ENCODE peak calls at places on chromosomes 13 and 19, in five cellular contexts. E, U, O, G and B are unnamed samples. For H3K4me1, the result is how much of the 10 kb centered on the place peaks cover.

GRCh38 chr13:100513987-100514670 is 74.5 kb downstream of the GGACT start:
- DNase-seq in E (no peak), U (no peak), O (no peak), G (no peak), B (no peak)

GRCh38 chr19:17370026-17370587 is 7.0 kb downstream of the PLVAP start:
- DNase-seq in E (no peak), U (peak), O (no peak), G (no peak), B (no peak)

GRCh38 chr19:13078897-13079541 is 23.6 kb downstream of the LYL1 start:
- DNase-seq in E (no peak), U (no peak), O (peak), G (peak), B (no peak)

GRCh38 chr19:33210266-33210940 is 15.2 kb downstream of the SLC7A10 start:
- DNase-seq in E (no peak), U (no peak), O (no peak), G (no peak), B (no peak)

GRCh38 chr19:17719730-17720486 is 628 bp downstream of the MAP1S start:
- DNase-seq in E (no peak), U (peak), O (peak), G (peak), B (peak)

GRCh38 chr19:18049390-18049789 is 37.3 kb downstream of the IL12RB1 start:
- DNase-seq in E (no peak), U (peak), O (peak), G (no peak), B (peak)

GRCh38 chr13:43686557-43686956 is 100.2 kb downstream of the ENOX1 start:
- DNase-seq in E (no peak), U (no peak), O (no peak), G (no peak), B (no peak)

GRCh38 chr13:98105929-98106336 is 37.0 kb upstream of the FARP1 start:
- DNase-seq in E (no peak), U (peak), O (no peak), G (no peak), B (peak)

GRCh38 chr13:112740502-112741131 is 50.8 kb downstream of the ATP11A start:
- DNase-seq in E (no peak), U (peak), O (peak), G (no peak), B (peak)

GRCh38 chr19:15631817-15632216 is 8.9 kb upstream of the CYP4F3 start:
- DNase-seq in E (no peak), U (no peak), O (peak), G (peak), B (no peak)

GRCh38 chr13:32791545-32792172 is 205.4 kb downstream of the PDS5B start:
- DNase-seq in E (no peak), U (no peak), O (no peak), G (no peak), B (no peak)

GRCh38 chr19:9818734-9819589 is at the start of gene FBXL12:
- DNase-seq in E (peak), U (peak), O (peak), G (peak), B (peak)

GRCh38 chr13:112627161-112627560 is 39.2 kb upstream of the TUBGCP3 start:
- DNase-seq in E (no peak), U (no peak), O (no peak), G (no peak), B (no peak)

GRCh38 chr13:63636231-63636993 is 2220.8 kb upstream of the PCDH20 start:
- DNase-seq in E (no peak), U (no peak), O (no peak), G (peak), B (no peak)

GRCh38 chr19:33394006-33394722 is 20.7 kb downstream of the CEBPG start:
- DNase-seq in E (no peak), U (peak), O (no peak), G (no peak), B (no peak)

GRCh38 chr13:63700366-63700765 is 2284.7 kb upstream of the PCDH20 start:
- DNase-seq in E (no peak), U (no peak), O (no peak), G (no peak), B (no peak)

GRCh38 chr13:78977311-78977710 is 318.4 kb upstream of the OBI1 start:
- DNase-seq in E (no peak), U (no peak), O (no peak), G (no peak), B (no peak)

GRCh38 chr13:33490461-33491327 is 205.1 kb upstream of the STARD13 start:
- DNase-seq in E (no peak), U (no peak), O (no peak), G (peak), B (no peak)

GRCh38 chr19:5113101-5113557 is 144.2 kb downstream of the KDM4B start:
- DNase-seq in E (no peak), U (no peak), O (no peak), G (no peak), B (no peak)

GRCh38 chr13:113654591-113655357 is 3.2 kb downstream of the ATP4B start:
- DNase-seq in E (no peak), U (peak), O (peak), G (no peak), B (no peak)

GRCh38 chr19:1608414-1609391 is 3.4 kb upstream of the UQCR11 start:
- DNase-seq in E (no peak), U (no peak), O (no peak), G (peak), B (no peak)

GRCh38 chr19:16121141-16121540 is 9.5 kb downstream of the RAB8A start:
- DNase-seq in E (no peak), U (no peak), O (no peak), G (no peak), B (no peak)

GRCh38 chr19:55600336-55601028 is 394 bp downstream of the ZNF524 start:
- DNase-seq in E (no peak), U (peak), O (no peak), G (peak), B (no peak)

GRCh38 chr19:46610851-46611770 is 10.0 kb downstream of the CALM3 start:
- DNase-seq in E (no peak), U (no peak), O (peak), G (no peak), B (no peak)

GRCh38 chr19:11399667-11400066 is 15.6 kb upstream of the EPOR start:
- DNase-seq in E (no peak), U (no peak), O (no peak), G (no peak), B (no peak)

GRCh38 chr19:8485561-8486371 is 16.7 kb downstream of the PRAM1 start:
- DNase-seq in E (no peak), U (no peak), O (no peak), G (no peak), B (no peak)

GRCh38 chr13:41788552-41788951 is 172.4 kb downstream of the VWA8 start:
- DNase-seq in E (no peak), U (no peak), O (no peak), G (no peak), B (no peak)

GRCh38 chr13:89465366-89465765 is 1794.2 kb downstream of the SLITRK5 start:
- DNase-seq in E (no peak), U (no peak), O (no peak), G (no peak), B (no peak)

GRCh38 chr13:59531571-59532091 is 632.1 kb downstream of the DIAPH3 start:
- DNase-seq in E (no peak), U (peak), O (peak), G (peak), B (peak)
- TF ChIP-seq POLR2AphosphoS5 in E (no peak), U (peak), O (no peak), G (no peak), B (no peak)

DNA sequence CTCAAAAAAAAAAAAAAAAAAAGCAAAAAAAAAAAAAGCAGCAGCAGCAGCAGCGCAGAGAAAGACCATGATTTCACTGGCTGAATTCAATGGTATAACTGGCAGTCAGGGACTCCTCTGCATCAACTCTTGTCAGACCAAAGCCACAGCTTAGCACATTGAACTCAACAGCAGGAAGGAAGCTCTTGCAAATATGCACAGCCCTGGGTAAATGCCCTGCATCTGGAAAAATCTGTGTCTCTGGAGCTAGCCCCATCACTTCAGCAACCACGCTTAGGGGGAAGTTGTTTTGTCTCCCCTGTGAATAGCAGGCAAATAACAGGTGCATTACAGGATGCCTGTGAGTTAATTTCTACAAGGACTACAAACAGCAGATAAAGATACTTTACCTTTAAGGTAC is 17.7 kb upstream of the DHRS12 start:
- DNase-seq in E (no peak), U (no peak), O (no peak), G (no peak), B (no peak)
- H3K4me1 ChIP-seq in E (under half), U (under half), O (under half), G (under half), B (under half)

GRCh38 chr19:6272411-6272791 is 7.4 kb downstream of the MLLT1 start:
- DNase-seq in E (no peak), U (no peak), O (no peak), G (no peak), B (no peak)
- TF ChIP-seq CTCF in E (no peak), U (no peak), O (no peak), G (no peak), B (no peak)

GRCh38 chr13:101916758-101917474 is 464.4 kb downstream of the ITGBL1 start:
- DNase-seq in E (no peak), U (no peak), O (no peak), G (peak), B (no peak)
- TF ChIP-seq POLR2AphosphoS5 in E (no peak), U (no peak), O (no peak), G (no peak), B (no peak)

GRCh38 chr19:38850976-38851621 is 1.3 kb upstream of the HNRNPL start:
- DNase-seq in E (no peak), U (no peak), O (peak), G (peak), B (no peak)

GRCh38 chr19:38851622-38852230 is 1.9 kb upstream of the HNRNPL start:
- DNase-seq in E (no peak), U (peak), O (peak), G (peak), B (peak)

GRCh38 chr19:38849147-38849745 is 540 bp downstream of the HNRNPL start:
- DNase-seq in E (no peak), U (peak), O (peak), G (peak), B (peak)

GRCh38 chr19:38849746-38850230 is at the start of gene HNRNPL:
- DNase-seq in E (no peak), U (peak), O (peak), G (no peak), B (no peak)

GRCh38 chr19:38850231-38850975 is 617 bp upstream of the HNRNPL start:
- DNase-seq in E (peak), U (peak), O (peak), G (peak), B (peak)
- H3K4me1 ChIP-seq in E (half or more), U (under half), O (half or more), G (under half), B (under half)

DNA sequence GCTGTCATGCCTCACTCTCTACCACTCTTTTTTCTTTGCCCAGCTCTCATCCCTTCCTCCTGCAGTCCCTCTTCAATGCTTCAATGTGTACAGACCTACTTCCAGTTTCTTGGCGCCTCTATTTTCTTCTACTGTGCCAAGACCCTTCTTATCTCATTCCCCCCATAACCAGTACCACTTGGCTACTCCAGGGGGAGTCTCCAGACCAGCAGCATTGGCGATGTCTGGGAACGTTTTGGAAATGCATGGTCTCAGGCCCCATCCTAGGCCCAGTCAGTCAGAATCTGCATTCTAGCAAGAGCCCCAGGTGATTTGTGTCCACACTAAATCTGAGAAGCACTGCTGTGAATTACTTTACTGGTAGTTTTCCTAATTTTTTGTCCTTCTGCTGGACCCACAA is 198.2 kb downstream of the SLC7A1 start:
- DNase-seq in E (no peak), U (no peak), O (no peak), G (peak), B (no peak)
- TF ChIP-seq CTCF in E (no peak), U (no peak), O (no peak), G (peak), B (no peak)

DNA sequence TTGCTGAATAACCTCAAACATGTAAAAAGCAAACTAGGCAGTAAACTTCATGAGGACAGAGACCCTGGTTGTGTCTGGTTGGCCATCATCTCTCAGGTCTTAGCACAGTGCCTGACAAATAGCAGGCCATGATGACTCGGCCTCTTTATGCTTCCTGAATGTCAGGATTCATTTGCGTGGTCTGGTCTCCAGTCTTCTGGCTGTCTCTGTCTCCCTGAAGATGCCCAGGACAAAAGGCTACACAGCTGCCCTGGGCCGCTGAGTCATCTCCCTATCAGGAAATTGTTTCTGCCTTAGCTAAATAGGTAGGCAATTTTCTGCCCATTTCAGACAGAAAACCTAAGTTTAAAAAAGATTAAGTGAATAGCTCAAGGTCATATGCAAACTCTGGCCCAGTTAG is 84.1 kb upstream of the FNDC3A start:
- DNase-seq in E (no peak), U (no peak), O (no peak), G (no peak), B (no peak)
- TF ChIP-seq POLR2AphosphoS5 in E (no peak), U (no peak), O (no peak), G (no peak), B (no peak)

GRCh38 chr13:76885203-76886004 is 801 bp downstream of the KCTD12 start:
- DNase-seq in E (no peak), U (peak), O (peak), G (peak), B (peak)
- H3K4me1 ChIP-seq in E (under half), U (under half), O (under half), G (under half), B (under half)